ENCODE peak calls at places on chromosomes 1 and 21, in six cellular contexts. One of them, this sample, is unnamed.

GRCh38 chr1:10962483-10962882 is 50.0 kb upstream of the TARDBP start:
- DNase-seq in stimulated activated CD8-positive, alpha-beta memory T cell treated with anti-CD3 and anti-CD28 coated beads, Interleukin-15, amount 100 ng/mL, for 24 hours: no peak
- DNase-seq in kidney: no peak
- DNase-seq in activated CD4-positive, alpha-beta T cell treated with anti-CD3 and anti-CD28 coated beads for 4 hours: no peak
- DNase-seq in C1 segment of cervical spinal cord: no peak
- DNase-seq in WTC11: no peak
- DNase-seq in this sample: no peak

GRCh38 chr1:14962407-14962806 is 191.1 kb upstream of the TMEM51 start:
- DNase-seq in stimulated activated CD8-positive, alpha-beta memory T cell treated with anti-CD3 and anti-CD28 coated beads, Interleukin-15, amount 100 ng/mL, for 24 hours: no peak
- DNase-seq in kidney: peak; percentile 22
- DNase-seq in activated CD4-positive, alpha-beta T cell treated with anti-CD3 and anti-CD28 coated beads for 4 hours: no peak
- DNase-seq in C1 segment of cervical spinal cord: no peak
- DNase-seq in WTC11: no peak
- DNase-seq in this sample: no peak

GRCh38 chr1:9169601-9170137 is 40.8 kb upstream of the GPR157 start:
- DNase-seq in stimulated activated CD8-positive, alpha-beta memory T cell treated with anti-CD3 and anti-CD28 coated beads, Interleukin-15, amount 100 ng/mL, for 24 hours: no peak
- DNase-seq in kidney: peak; percentile 7
- DNase-seq in activated CD4-positive, alpha-beta T cell treated with anti-CD3 and anti-CD28 coated beads for 4 hours: no peak
- DNase-seq in C1 segment of cervical spinal cord: no peak
- DNase-seq in WTC11: no peak
- DNase-seq in this sample: no peak

GRCh38 chr1:244653439-244654283 is 735 bp downstream of the DESI2 start:
- DNase-seq in stimulated activated CD8-positive, alpha-beta memory T cell treated with anti-CD3 and anti-CD28 coated beads, Interleukin-15, amount 100 ng/mL, for 24 hours: no peak
- DNase-seq in kidney: peak; percentile 84
- DNase-seq in activated CD4-positive, alpha-beta T cell treated with anti-CD3 and anti-CD28 coated beads for 4 hours: no peak
- DNase-seq in C1 segment of cervical spinal cord: peak; percentile 41
- DNase-seq in WTC11: peak; percentile 34
- DNase-seq in this sample: no peak

GRCh38 chr21:34915364-34915834 is 133.7 kb downstream of the RUNX1 start:
- DNase-seq in stimulated activated CD8-positive, alpha-beta memory T cell treated with anti-CD3 and anti-CD28 coated beads, Interleukin-15, amount 100 ng/mL, for 24 hours: no peak
- DNase-seq in kidney: no peak
- DNase-seq in activated CD4-positive, alpha-beta T cell treated with anti-CD3 and anti-CD28 coated beads for 4 hours: no peak
- DNase-seq in C1 segment of cervical spinal cord: no peak
- DNase-seq in WTC11: no peak
- DNase-seq in this sample: no peak

GRCh38 chr1:87939486-87939885 is 610.8 kb downstream of the LMO4 start:
- DNase-seq in stimulated activated CD8-positive, alpha-beta memory T cell treated with anti-CD3 and anti-CD28 coated beads, Interleukin-15, amount 100 ng/mL, for 24 hours: no peak
- DNase-seq in kidney: no peak
- DNase-seq in activated CD4-positive, alpha-beta T cell treated with anti-CD3 and anti-CD28 coated beads for 4 hours: no peak
- DNase-seq in C1 segment of cervical spinal cord: no peak
- DNase-seq in WTC11: no peak
- DNase-seq in this sample: no peak

GRCh38 chr1:86016076-86016746 is 140.4 kb downstream of the COL24A1 start:
- DNase-seq in stimulated activated CD8-positive, alpha-beta memory T cell treated with anti-CD3 and anti-CD28 coated beads, Interleukin-15, amount 100 ng/mL, for 24 hours: no peak
- DNase-seq in kidney: no peak
- DNase-seq in activated CD4-positive, alpha-beta T cell treated with anti-CD3 and anti-CD28 coated beads for 4 hours: no peak
- DNase-seq in C1 segment of cervical spinal cord: no peak
- DNase-seq in WTC11: no peak
- DNase-seq in this sample: no peak

GRCh38 chr1:62321438-62321837 is 2.2 kb upstream of the KANK4 start:
- DNase-seq in stimulated activated CD8-positive, alpha-beta memory T cell treated with anti-CD3 and anti-CD28 coated beads, Interleukin-15, amount 100 ng/mL, for 24 hours: no peak
- DNase-seq in kidney: no peak
- DNase-seq in activated CD4-positive, alpha-beta T cell treated with anti-CD3 and anti-CD28 coated beads for 4 hours: no peak
- DNase-seq in C1 segment of cervical spinal cord: no peak
- DNase-seq in WTC11: no peak
- DNase-seq in this sample: no peak

This sample was measured in spleen.